ENCODE peak calls at places on chromosomes 11 and 22, in four cellular contexts. One of them, this sample, is unnamed.

GRCh38 chr11:117809236-117810055 is 12.4 kb upstream of the DSCAML1 start:
- DNase-seq in neural crest cell: peak; percentile 66
- DNase-seq in anterior cingulate cortex: peak; percentile 67
- DNase-seq in NCI-H460: peak; percentile 45
- DNase-seq in this sample: no peak

GRCh38 chr22:43152355-43153071 is 1.2 kb downstream of the TSPO start:
- DNase-seq in neural crest cell: no peak
- DNase-seq in anterior cingulate cortex: peak; percentile 28
- DNase-seq in NCI-H460: peak; percentile 47
- DNase-seq in this sample: no peak

GRCh38 chr11:57680552-57680874 is 12.6 kb downstream of the ZDHHC5 start:
- DNase-seq in neural crest cell: no peak
- DNase-seq in anterior cingulate cortex: no peak
- DNase-seq in NCI-H460: no peak
- DNase-seq in this sample: no peak

GRCh38 chr11:129695543-129696308 is 119.9 kb upstream of the TMEM45B start:
- DNase-seq in neural crest cell: peak; percentile 80
- DNase-seq in anterior cingulate cortex: peak; percentile 19
- DNase-seq in NCI-H460: peak; percentile 8
- DNase-seq in this sample: no peak

GRCh38 chr11:68042219-68043028 is 3.6 kb downstream of the TCIRG1 start:
- DNase-seq in neural crest cell: no peak
- DNase-seq in anterior cingulate cortex: no peak
- DNase-seq in NCI-H460: no peak
- DNase-seq in this sample: no peak

GRCh38 chr22:44364750-44365118 is 52.0 kb upstream of the SHISAL1 start:
- DNase-seq in neural crest cell: no peak
- DNase-seq in anterior cingulate cortex: no peak
- DNase-seq in NCI-H460: no peak
- DNase-seq in this sample: no peak

GRCh38 chr11:126880872-126881271 is 119.7 kb downstream of the KIRREL3 start:
- DNase-seq in neural crest cell: no peak
- DNase-seq in anterior cingulate cortex: no peak
- DNase-seq in NCI-H460: no peak
- DNase-seq in this sample: no peak

GRCh38 chr11:20164152-20164551 is 3.9 kb upstream of the DBX1 start:
- DNase-seq in neural crest cell: no peak
- DNase-seq in anterior cingulate cortex: no peak
- DNase-seq in NCI-H460: no peak
- DNase-seq in this sample: no peak

GRCh38 chr11:71936825-71937224 is 8.0 kb downstream of the RNF121 start:
- DNase-seq in neural crest cell: no peak
- DNase-seq in anterior cingulate cortex: no peak
- DNase-seq in NCI-H460: no peak
- DNase-seq in this sample: no peak

This sample was measured in GM12864.